ENCODE peak calls at places on chromosomes 3 and 15, in nine cellular contexts. A is GM04503; Z is NCI-H774; Y is WTC11; O is chondrocyte; R is hippocampal formation; M is activated CD8-positive, alpha-beta memory T cell treated with anti-CD3 and anti-CD28 coated beads for 1 hour; W is AG09309; E is amniotic stem cell. G is an unnamed sample.

GRCh38 chr15:22931784-22932536 is 48.2 kb downstream of the CYFIP1 start:
- DNase-seq in E (no peak), R (no peak), W (no peak), O (no peak), A (no peak), M (no peak), Y (no peak), Z (no peak), G (no peak)

GRCh38 chr3:104810896-104811295 is 555.8 kb upstream of the ALCAM start:
- DNase-seq in R (no peak), M (no peak), O (no peak), Z (peak), W (no peak), A (no peak), Y (no peak), E (no peak), G (no peak)

GRCh38 chr3:194450341-194450740 is 36.5 kb downstream of the ATP13A3 start:
- DNase-seq in O (no peak), Y (no peak), A (no peak), Z (peak), W (no peak), M (no peak), R (no peak), E (no peak), G (no peak)

GRCh38 chr3:121883507-121883906 is 10.7 kb upstream of the SLC15A2 start:
- DNase-seq in A (no peak), W (no peak), Y (no peak), O (no peak), R (no peak), Z (no peak), M (no peak), E (no peak), G (no peak)

GRCh38 chr3:52245322-52246263 is at the start of gene PPM1M:
- DNase-seq in M (no peak), O (peak), W (no peak), Y (peak), R (no peak), A (no peak), E (no peak), Z (no peak), G (no peak)

GRCh38 chr3:112046599-112046998 is 12.1 kb downstream of the TMPRSS7 start:
- DNase-seq in E (no peak), A (no peak), R (no peak), M (no peak), O (no peak), Y (no peak), W (no peak), Z (no peak), G (no peak)

GRCh38 chr3:56862352-56863062 is 60.8 kb upstream of the ARHGEF3 start:
- DNase-seq in O (no peak), W (peak), M (no peak), R (peak), A (peak), Z (no peak), E (no peak), Y (no peak), G (no peak)

GRCh38 chr3:152508705-152509104 is 240.0 kb downstream of the MBNL1 start:
- DNase-seq in Z (no peak), W (no peak), E (no peak), Y (no peak), M (no peak), A (no peak), O (no peak), R (no peak), G (no peak)

GRCh38 chr15:68027388-68027787 is 26.7 kb upstream of the PIAS1 start:
- DNase-seq in W (no peak), R (no peak), M (no peak), Z (no peak), E (no peak), A (no peak), Y (no peak), O (no peak), G (no peak)

GRCh38 chr3:67087788-67088187 is 89.7 kb downstream of the KBTBD8 start:
- DNase-seq in Z (no peak), A (no peak), Y (no peak), E (no peak), O (no peak), M (no peak), W (no peak), R (no peak), G (no peak)

GRCh38 chr3:46755646-46756045 is 38.0 kb upstream of the PRSS50 start:
- DNase-seq in O (no peak), A (no peak), Z (no peak), M (no peak), R (no peak), W (no peak), E (no peak), Y (no peak), G (no peak)

GRCh38 chr3:172595648-172596393 is 72.6 kb upstream of the TNFSF10 start:
- DNase-seq in M (no peak), R (no peak), Y (no peak), O (no peak), E (no peak), W (peak), A (peak), Z (peak), G (no peak)

GRCh38 chr3:65004316-65004715 is 316.5 kb upstream of the ADAMTS9 start:
- DNase-seq in Z (no peak), Y (no peak), A (no peak), M (no peak), E (no peak), R (no peak), W (no peak), O (no peak), G (no peak)

GRCh38 chr3:27553868-27554540 is 69.8 kb upstream of the SLC4A7 start:
- DNase-seq in R (no peak), O (no peak), Z (no peak), A (no peak), Y (no peak), E (no peak), M (no peak), W (no peak), G (no peak)

GRCh38 chr3:33578325-33579180 is 138.3 kb upstream of the UBP1 start:
- DNase-seq in M (no peak), Z (no peak), A (peak), R (no peak), O (no peak), E (peak), Y (no peak), W (no peak), G (no peak)

GRCh38 chr3:127043041-127043641 is 60.2 kb downstream of the PLXNA1 start:
- DNase-seq in A (no peak), R (no peak), O (peak), Y (peak), W (no peak), E (no peak), M (no peak), Z (no peak), G (no peak)

GRCh38 chr3:149476135-149476684 is 1.7 kb downstream of the TM4SF4 start:
- DNase-seq in W (no peak), E (no peak), R (no peak), M (no peak), A (no peak), Y (no peak), Z (no peak), O (no peak), G (no peak)

GRCh38 chr3:30288830-30289229 is 317.6 kb upstream of the TGFBR2 start:
- DNase-seq in W (no peak), E (no peak), R (no peak), O (no peak), A (no peak), Z (no peak), M (no peak), Y (no peak), G (no peak)

GRCh38 chr3:50370594-50370993 is 11.3 kb upstream of the TMEM115 start:
- DNase-seq in Y (no peak), E (no peak), W (no peak), Z (no peak), M (no peak), A (no peak), R (no peak), O (no peak), G (no peak)

GRCh38 chr3:59946401-59946800 is 896.6 kb upstream of the CFAP20DC start:
- DNase-seq in A (no peak), W (no peak), Z (no peak), E (no peak), Y (no peak), O (no peak), M (no peak), R (no peak), G (no peak)

GRCh38 chr3:2880357-2880756 is 229.8 kb downstream of the IL5RA start:
- DNase-seq in R (no peak), O (no peak), Y (no peak), W (no peak), Z (no peak), M (no peak), E (no peak), A (no peak), G (no peak)

GRCh38 chr3:64459711-64460110 is 228.1 kb downstream of the ADAMTS9 start:
- DNase-seq in Z (no peak), Y (no peak), M (no peak), O (no peak), E (no peak), W (peak), R (no peak), A (peak), G (no peak)

GRCh38 chr3:81758275-81758674 is 3.2 kb downstream of the GBE1 start:
- DNase-seq in Y (no peak), O (no peak), R (no peak), Z (no peak), W (peak), A (peak), E (no peak), M (no peak), G (no peak)

GRCh38 chr15:53328341-53328740 is 431.1 kb downstream of the WDR72 start:
- DNase-seq in O (no peak), E (no peak), W (no peak), M (no peak), A (no peak), Y (no peak), R (no peak), Z (no peak), G (no peak)

GRCh38 chr15:52191207-52191606 is at the start of gene GNB5:
- DNase-seq in R (no peak), Z (no peak), A (no peak), O (no peak), W (no peak), Y (peak), M (no peak), E (no peak), G (no peak)

GRCh38 chr3:17075907-17076306 is 191.2 kb downstream of the PLCL2 start:
- DNase-seq in E (no peak), Y (no peak), A (no peak), Z (no peak), O (no peak), R (no peak), W (no peak), M (no peak), G (no peak)

GRCh38 chr15:71595846-71596553 is 214.4 kb upstream of the NR2E3 start:
- DNase-seq in A (no peak), M (no peak), Z (no peak), Y (no peak), O (no peak), R (no peak), W (no peak), E (no peak), G (no peak)

GRCh38 chr3:30810617-30811016 is 83.8 kb downstream of the GADL1 start:
- DNase-seq in E (no peak), W (no peak), Z (no peak), Y (peak), A (no peak), O (no peak), M (no peak), R (no peak), G (no peak)

GRCh38 chr3:23576379-23576959 is 229.3 kb upstream of the UBE2E1 start:
- DNase-seq in Z (peak), O (no peak), R (no peak), A (no peak), W (no peak), E (no peak), M (no peak), Y (no peak), G (no peak)

GRCh38 chr3:23575697-23576096 is 230.1 kb upstream of the UBE2E1 start:
- DNase-seq in M (no peak), W (peak), A (no peak), E (peak), O (no peak), Y (no peak), R (no peak), Z (no peak), G (no peak)

G was measured in esophagus squamous epithelium.